ENCODE peak calls at places on chromosomes 16 and 17, in four cellular contexts. V, I, Y and Z are unnamed samples.

GRCh38 chr16:57882797-57883196 is 80.5 kb upstream of the KIFC3 start:
- DNase-seq in V (no peak), Y (no peak), I (no peak), Z (no peak)

GRCh38 chr16:88063201-88063773 is 112.1 kb downstream of the BANP start:
- DNase-seq in Y (no peak), I (no peak), V (peak; percentile 60), Z (no peak)

GRCh38 chr17:14321980-14322776 is 21.3 kb downstream of the HS3ST3B1 start:
- DNase-seq in V (no peak), Y (no peak), I (no peak), Z (no peak)

GRCh38 chr17:66123163-66123562 is 68.8 kb downstream of the CEP112 start:
- DNase-seq in V (no peak), Y (no peak), I (no peak), Z (no peak)

GRCh38 chr17:64343833-64344637 is 46.6 kb downstream of the PECAM1 start:
- DNase-seq in I (peak; percentile 57), V (peak; percentile 85), Y (no peak), Z (no peak)

GRCh38 chr16:4780235-4780634 is 7.9 kb downstream of the SEPTIN12 start:
- DNase-seq in I (no peak), Y (no peak), V (no peak), Z (no peak)

GRCh38 chr16:48434653-48435318 is 49.6 kb upstream of the SIAH1 start:
- DNase-seq in I (no peak), V (peak; percentile 39), Y (no peak), Z (no peak)

GRCh38 chr17:31585280-31585630 is 193.8 kb downstream of the RAB11FIP4 start:
- DNase-seq in V (no peak), Y (no peak), I (no peak), Z (no peak)

GRCh38 chr17:55577687-55578086 is 66.4 kb upstream of the SMIM36 start:
- DNase-seq in Y (no peak), V (peak; percentile 52), I (no peak), Z (no peak)

GRCh38 chr17:51371732-51372151 is 111.4 kb downstream of the UTP18 start:
- DNase-seq in V (no peak), Y (peak; percentile 28), I (peak; percentile 18), Z (no peak)

GRCh38 chr17:33292184-33292980 is 713 bp downstream of the ASIC2 start:
- DNase-seq in V (no peak), I (no peak), Y (no peak), Z (no peak)

GRCh38 chr17:49443862-49444261 is 29.2 kb upstream of the PHB1 start:
- DNase-seq in I (no peak), V (no peak), Y (no peak), Z (no peak)

GRCh38 chr17:67746704-67747571 is 29.2 kb downstream of the NOL11 start:
- DNase-seq in I (no peak), Y (no peak), V (no peak), Z (no peak)

GRCh38 chr17:38871992-38872605 is 2.2 kb downstream of the LASP1 start:
- DNase-seq in V (no peak), Y (no peak), I (no peak), Z (no peak)

GRCh38 chr17:53626286-53626685 is 196.4 kb upstream of the KIF2B start:
- DNase-seq in V (no peak), I (no peak), Y (no peak), Z (no peak)

GRCh38 chr16:88662222-88662842 is 559 bp downstream of the MVD start:
- DNase-seq in I (no peak), V (no peak), Y (no peak), Z (no peak)

GRCh38 chr16:68737730-68738590 is 868 bp downstream of the CDH1 start:
- DNase-seq in I (peak; percentile 90), V (no peak), Y (no peak), Z (no peak)

GRCh38 chr16:88549671-88550643 is 20.2 kb upstream of the ZC3H18 start:
- DNase-seq in Y (no peak), I (no peak), V (peak; percentile 45), Z (no peak)

GRCh38 chr17:73156887-73157870 is 7.6 kb upstream of the SSTR2 start:
- DNase-seq in V (no peak), I (no peak), Y (peak; percentile 57), Z (no peak)

GRCh38 chr16:80666378-80667257 is 125.8 kb downstream of the DYNLRB2 start:
- DNase-seq in Y (no peak), I (no peak), V (no peak), Z (no peak)

GRCh38 chr17:11908711-11909146 is 88.5 kb downstream of the ZNF18 start:
- DNase-seq in V (no peak), I (no peak), Y (no peak), Z (no peak)

GRCh38 chr16:56478228-56479049 is 27.1 kb downstream of the OGFOD1 start:
- DNase-seq in I (no peak), V (no peak), Y (no peak), Z (no peak)

GRCh38 chr16:11697319-11697718 is 29.1 kb downstream of the SNN start:
- DNase-seq in I (no peak), V (no peak), Y (no peak), Z (no peak)

GRCh38 chr17:44688675-44689491 is 693 bp downstream of the CCDC43 start:
- DNase-seq in Y (no peak), I (no peak), V (no peak), Z (no peak)

GRCh38 chr16:87235810-87236515 is 81.2 kb downstream of the C16orf95 start:
- DNase-seq in Y (no peak), I (no peak), V (no peak), Z (no peak)

GRCh38 chr17:50421308-50422031 is 4.5 kb upstream of the ACSF2 start:
- DNase-seq in I (no peak), V (no peak), Y (no peak), Z (no peak)

GRCh38 chr16:84690088-84690819 is 9.5 kb upstream of the USP10 start:
- DNase-seq in I (no peak), Y (no peak), V (no peak), Z (no peak)

GRCh38 chr17:6457688-6458190 is 13.5 kb downstream of the PIMREG start:
- DNase-seq in I (no peak), Y (no peak), V (peak; percentile 13), Z (no peak)

GRCh38 chr16:86018487-86018886 is 119.5 kb downstream of the IRF8 start:
- DNase-seq in V (peak; percentile 69), Y (no peak), I (no peak), Z (no peak)

DNA sequence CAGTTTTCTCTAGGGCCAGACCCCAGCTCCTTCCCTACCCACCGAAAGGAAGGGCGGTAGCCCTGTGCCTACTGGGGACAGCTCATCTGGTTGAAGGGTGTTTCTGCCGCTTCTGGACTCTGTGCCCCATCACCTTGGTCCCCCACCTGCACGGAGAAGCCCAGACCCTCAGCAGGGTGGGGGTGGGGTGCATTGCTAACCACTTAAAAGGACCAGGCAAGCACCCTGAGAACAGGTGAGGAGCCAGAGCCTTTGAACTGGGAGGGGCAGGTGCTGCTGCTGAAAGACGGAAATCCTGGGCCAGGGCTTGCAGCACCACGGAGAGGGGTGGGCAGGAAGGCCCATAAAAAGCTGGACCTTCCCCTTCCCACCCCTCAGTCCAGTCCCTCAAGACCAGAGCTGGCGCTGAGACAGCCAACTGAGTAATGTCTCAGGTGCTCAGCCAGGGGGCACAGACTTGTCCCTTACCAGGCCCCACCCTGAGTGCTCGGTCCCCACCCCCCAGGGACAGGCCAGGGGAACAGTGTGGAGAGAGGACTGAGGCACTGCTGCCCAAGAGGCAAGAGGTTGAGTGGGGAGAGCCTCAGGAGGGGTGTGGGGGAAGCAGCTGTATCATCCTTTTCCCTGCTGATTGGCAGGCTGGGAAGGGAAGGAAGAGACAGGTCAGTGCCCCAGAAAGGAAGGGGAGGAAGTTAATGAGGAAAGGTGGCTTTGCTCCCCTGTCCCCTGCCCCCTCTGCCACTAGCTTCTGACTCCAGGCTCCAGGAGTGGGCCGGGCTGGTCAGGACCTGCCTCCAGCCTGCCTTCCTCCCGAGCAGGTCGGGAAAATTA is 10.9 kb upstream of the SP2 start:
- DNase-seq in Y (no peak), I (no peak), V (no peak), Z (no peak)
- H3K27ac ChIP-seq in Y (no peak overlapping the region), I (no peak overlapping the region), V (no peak overlapping the region), Z (no peak overlapping the region)

DNA sequence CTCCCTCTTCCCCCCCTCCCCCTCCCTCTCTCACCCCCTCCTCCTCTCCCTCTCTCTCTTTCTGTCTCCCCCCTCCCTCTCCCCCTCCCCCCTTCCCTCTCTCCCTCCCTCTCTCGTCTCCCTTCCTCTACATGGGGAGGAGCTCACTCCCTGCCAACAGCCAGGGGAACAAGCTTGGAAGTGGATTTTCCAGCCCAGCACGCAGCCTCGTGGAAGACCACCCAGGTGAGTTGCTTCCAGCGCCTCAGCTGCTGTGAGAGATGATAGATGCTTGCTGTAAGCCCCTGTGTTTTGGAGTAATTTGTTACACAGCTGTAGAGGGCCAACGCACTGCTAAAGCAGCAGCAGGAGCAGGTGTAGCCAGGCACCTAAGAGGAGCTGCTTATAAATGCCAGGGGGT is 20.8 kb downstream of the ACTG1 start:
- DNase-seq in I (no peak), V (no peak), Y (no peak), Z (no peak)
- H3K4me1 ChIP-seq in I (peaks cover 14% of the 10 kb centered on the region), V (peaks cover 14% of the 10 kb centered on the region), Y (no peaks in the 10 kb centered on the region), Z (peaks cover 8% of the 10 kb centered on the region)

GRCh38 chr16:25108054-25108453 is 3.5 kb upstream of the LCMT1 start:
- DNase-seq in I (no peak), Y (no peak), V (peak; percentile 46), Z (no peak)

GRCh38 chr16:25107466-25107792 is 4.1 kb upstream of the LCMT1 start:
- DNase-seq in V (no peak), I (no peak), Y (no peak), Z (no peak)

GRCh38 chr16:25111403-25112166 is at the start of gene LCMT1:
- DNase-seq in Y (peak; percentile 97), V (peak; percentile 94), I (peak; percentile 94), Z (peak; percentile 68)

GRCh38 chr16:25109643-25110042 is 1.9 kb upstream of the LCMT1 start:
- DNase-seq in I (peak; percentile 40), Y (no peak), V (peak; percentile 46), Z (no peak)

GRCh38 chr16:25110392-25110947 is 1.1 kb upstream of the LCMT1 start:
- DNase-seq in Y (no peak), V (no peak), I (no peak), Z (no peak)
- H3K27ac ChIP-seq in Y (peak overlapping the region; percentile 72), V (peak overlapping the region; percentile 86), I (no peak overlapping the region), Z (peak overlapping the region; percentile 93)

DNA sequence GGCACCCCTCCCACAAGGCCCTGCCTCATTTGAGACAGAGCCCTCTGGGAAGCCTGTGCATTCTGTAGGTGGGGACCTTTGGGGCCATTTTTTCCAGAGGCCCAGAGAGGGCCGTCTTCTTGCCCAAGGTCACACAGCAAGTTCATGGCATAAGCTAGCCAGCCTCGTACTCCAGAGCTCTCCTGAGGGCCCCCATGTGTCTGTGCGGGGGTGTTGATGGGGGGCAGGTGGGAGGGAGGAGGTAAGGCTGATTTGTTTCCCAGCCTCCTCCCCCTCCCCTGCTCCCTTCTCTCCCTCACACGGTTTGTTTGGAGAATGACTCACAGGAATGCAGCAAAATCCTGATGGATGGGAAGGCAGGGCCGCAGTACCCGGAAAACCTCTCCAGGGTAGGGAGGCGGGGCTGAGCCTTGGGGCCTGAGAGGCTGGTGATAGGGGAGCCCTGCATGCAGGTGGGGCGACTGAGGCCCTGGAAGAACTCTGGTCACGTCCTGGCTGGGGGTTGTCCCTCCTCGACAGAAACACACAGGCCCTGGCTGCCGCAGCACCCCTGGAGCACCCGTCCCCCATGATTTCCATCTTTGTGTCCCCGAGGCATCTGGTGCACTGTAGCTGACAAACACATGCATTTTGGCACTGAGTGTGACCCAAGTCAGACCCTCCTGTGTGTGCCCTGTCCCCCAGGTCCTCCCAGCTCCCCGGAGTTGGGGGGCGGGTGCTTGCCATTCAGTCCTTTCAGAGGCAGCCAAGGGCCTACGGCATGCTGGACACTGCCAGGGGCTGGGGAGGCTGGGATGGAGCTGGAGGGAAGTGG is 29.7 kb downstream of the RAI1 start:
- DNase-seq in I (peak; percentile 92), Y (no peak), V (no peak), Z (no peak)
- H3K4me1 ChIP-seq in I (peaks cover 36% of the 10 kb centered on the region), Y (peaks cover 30% of the 10 kb centered on the region), V (peaks cover 54% of the 10 kb centered on the region), Z (peaks cover 39% of the 10 kb centered on the region)